ENCODE peak calls at places on chromosomes 6 and 20, in eight cellular contexts. G is amniotic epithelial cell, L is NCI-H510A, O is Kasumi-1, V is RPMI8226, J is mammary epithelial cell, C is stomach, M is fibroblast of villous mesenchyme. S is an unnamed sample.

GRCh38 chr20:1764136-1765033 is 106.8 kb upstream of the SIRPG start:
- DNase-seq in M (peak; percentile 88), V (peak; percentile 84), O (peak; percentile 89), J (peak; percentile 66), C (peak; percentile 71), L (peak; percentile 23), G (peak; percentile 86), S (peak; percentile 93)

GRCh38 chr6:16698163-16698533 is 63.1 kb downstream of the ATXN1 start:
- DNase-seq in M (no peak), O (no peak), C (no peak), L (no peak), J (peak; percentile 86), V (no peak), G (no peak), S (no peak)

GRCh38 chr20:37385659-37386504 is 39.9 kb downstream of the SRC start:
- DNase-seq in M (no peak), O (no peak), G (no peak), J (no peak), C (no peak), L (no peak), V (no peak), S (no peak)

GRCh38 chr20:50427740-50428462 is 82.3 kb upstream of the PTPN1 start:
- DNase-seq in L (no peak), G (no peak), O (no peak), V (no peak), C (peak; percentile 67), M (peak; percentile 77), J (peak; percentile 72), S (peak; percentile 17)

GRCh38 chr6:88725111-88725711 is 238.2 kb downstream of the RNGTT start:
- DNase-seq in L (no peak), G (peak; percentile 95), C (no peak), M (peak; percentile 65), J (no peak), O (peak; percentile 83), V (no peak), S (peak; percentile 47)

GRCh38 chr6:134173007-134173690 is 120.7 kb upstream of the SLC2A12 start:
- DNase-seq in O (no peak), G (peak; percentile 21), M (peak; percentile 20), C (no peak), J (peak; percentile 39), V (no peak), L (no peak), S (peak; percentile 12)

GRCh38 chr6:161379828-161380598 is 106.2 kb upstream of the AGPAT4 start:
- DNase-seq in V (no peak), L (no peak), J (no peak), O (no peak), M (peak; percentile 71), G (peak; percentile 84), C (no peak), S (no peak)

GRCh38 chr6:137210903-137211302 is 8.3 kb downstream of the IFNGR1 start:
- DNase-seq in C (no peak), V (no peak), J (no peak), M (no peak), L (no peak), O (no peak), G (peak; percentile 75), S (peak; percentile 80)

GRCh38 chr6:30480536-30481156 is 8.7 kb upstream of the HLA-E start:
- DNase-seq in V (peak; percentile 33), M (no peak), C (no peak), G (peak; percentile 82), L (no peak), J (no peak), O (peak; percentile 70), S (no peak)

GRCh38 chr6:17932362-17932852 is 55.0 kb downstream of the KIF13A start:
- DNase-seq in O (no peak), G (peak; percentile 66), J (peak; percentile 57), M (peak; percentile 79), L (no peak), V (peak; percentile 47), C (no peak), S (peak; percentile 80)

GRCh38 chr6:34513628-34514027 is 42.5 kb downstream of the SPDEF start:
- DNase-seq in V (no peak), L (no peak), C (no peak), G (no peak), M (no peak), O (no peak), J (no peak), S (no peak)

GRCh38 chr20:19274001-19274400 is 61.6 kb downstream of the SLC24A3 start:
- DNase-seq in L (no peak), C (no peak), G (no peak), M (no peak), V (no peak), J (no peak), O (no peak), S (no peak)

GRCh38 chr6:13044390-13044789 is 283.9 kb downstream of the TBC1D7 start:
- DNase-seq in G (peak; percentile 6), M (no peak), J (peak; percentile 1), C (no peak), L (no peak), V (peak; percentile 43), O (no peak), S (no peak)

GRCh38 chr6:36054965-36055364 is 27.4 kb downstream of the MAPK14 start:
- DNase-seq in J (no peak), L (no peak), O (no peak), V (no peak), C (no peak), M (no peak), G (no peak), S (no peak)

GRCh38 chr6:108156180-108156937 is 9.5 kb upstream of the NR2E1 start:
- DNase-seq in G (no peak), V (no peak), L (no peak), J (peak; percentile 31), C (no peak), M (no peak), O (no peak), S (no peak)

GRCh38 chr6:27295301-27296079 is 16.6 kb downstream of the POM121L2 start:
- DNase-seq in V (peak; percentile 90), C (no peak), L (no peak), M (peak; percentile 48), O (no peak), G (peak; percentile 61), J (peak; percentile 82), S (peak; percentile 59)

GRCh38 chr6:12039540-12040459 is 27.7 kb downstream of the HIVEP1 start:
- DNase-seq in J (no peak), O (no peak), C (no peak), M (no peak), L (no peak), V (no peak), G (no peak), S (no peak)

GRCh38 chr20:63626424-63627128 is at the start of gene GMEB2:
- DNase-seq in L (peak; percentile 72), G (peak; percentile 57), O (peak; percentile 75), J (no peak), V (peak; percentile 85), M (peak; percentile 73), C (peak; percentile 76), S (peak; percentile 83)

GRCh38 chr6:154276810-154277577 is 79.6 kb downstream of the IPCEF1 start:
- DNase-seq in J (no peak), G (peak; percentile 49), L (no peak), M (peak; percentile 60), O (peak; percentile 80), C (no peak), V (peak; percentile 53), S (peak; percentile 72)

GRCh38 chr6:111583221-111583620 is 22.5 kb downstream of the TRAF3IP2 start:
- DNase-seq in L (no peak), G (no peak), O (no peak), J (no peak), V (no peak), M (no peak), C (no peak), S (no peak)

GRCh38 chr20:4195499-4195898 is 180.1 kb upstream of the RNF24 start:
- DNase-seq in G (peak; percentile 22), C (no peak), M (peak; percentile 27), J (no peak), V (no peak), L (no peak), O (peak; percentile 35), S (peak; percentile 58)

GRCh38 chr6:125201961-125202729 is 48.6 kb downstream of the TPD52L1 start:
- DNase-seq in J (peak; percentile 89), G (peak; percentile 94), M (peak; percentile 92), V (peak; percentile 53), O (no peak), L (no peak), C (peak; percentile 67), S (peak; percentile 93)

GRCh38 chr6:52157301-52157930 is 28.8 kb upstream of the IL17A start:
- DNase-seq in V (no peak), L (no peak), G (no peak), J (peak; percentile 73), M (no peak), C (no peak), O (no peak), S (peak; percentile 0)

GRCh38 chr6:168189679-168190405 is 110.8 kb upstream of the FRMD1 start:
- DNase-seq in C (peak; percentile 20), V (peak; percentile 89), M (no peak), O (no peak), J (no peak), L (no peak), G (no peak), S (no peak)

GRCh38 chr6:4108561-4109093 is 26.7 kb downstream of the ECI2 start:
- DNase-seq in M (no peak), O (no peak), J (no peak), V (no peak), C (no peak), G (no peak), L (no peak), S (no peak)

S was measured in adipocyte.